ENCODE peak calls at places on chromosomes 4 and X, in ten cellular contexts. One of them, this sample, is unnamed.

GRCh38 chr4:77015390-77015789 is 60.4 kb downstream of the CCNI start:
- DNase-seq in NCI-H1694: no peak
- DNase-seq in HFF-Myc: no peak
- DNase-seq in breast epithelium: no peak
- DNase-seq in MCF 10A: no peak
- DNase-seq in T-helper 1 cell: no peak
- DNase-seq in NCI-H774: no peak
- DNase-seq in glomerular endothelial cell: no peak
- DNase-seq in MM.1S: no peak
- DNase-seq in SIG-M5: no peak
- DNase-seq in this sample: no peak

GRCh38 chrX:52553995-52554642 is 37.3 kb upstream of the XAGE1B start:
- DNase-seq in NCI-H1694: no peak
- DNase-seq in HFF-Myc: no peak
- DNase-seq in breast epithelium: no peak
- DNase-seq in MCF 10A: no peak
- DNase-seq in T-helper 1 cell: no peak
- DNase-seq in NCI-H774: no peak
- DNase-seq in glomerular endothelial cell: no peak
- DNase-seq in MM.1S: no peak
- DNase-seq in SIG-M5: no peak
- DNase-seq in this sample: no peak

GRCh38 chr4:14877246-14878220 is 124.7 kb upstream of the CPEB2 start:
- DNase-seq in NCI-H1694: no peak
- DNase-seq in HFF-Myc: no peak
- DNase-seq in breast epithelium: peak; percentile 38
- DNase-seq in MCF 10A: no peak
- DNase-seq in T-helper 1 cell: no peak
- DNase-seq in NCI-H774: no peak
- DNase-seq in glomerular endothelial cell: no peak
- DNase-seq in MM.1S: no peak
- DNase-seq in SIG-M5: peak; percentile 63
- DNase-seq in this sample: no peak

GRCh38 chr4:96228463-96228862 is 388.6 kb downstream of the PDHA2 start:
- DNase-seq in NCI-H1694: no peak
- DNase-seq in HFF-Myc: no peak
- DNase-seq in breast epithelium: no peak
- DNase-seq in MCF 10A: no peak
- DNase-seq in T-helper 1 cell: no peak
- DNase-seq in NCI-H774: no peak
- DNase-seq in glomerular endothelial cell: no peak
- DNase-seq in MM.1S: no peak
- DNase-seq in SIG-M5: no peak
- DNase-seq in this sample: no peak

GRCh38 chrX:45135616-45136015 is 65.1 kb downstream of the DIPK2B start:
- DNase-seq in NCI-H1694: no peak
- DNase-seq in HFF-Myc: no peak
- DNase-seq in breast epithelium: no peak
- DNase-seq in MCF 10A: no peak
- DNase-seq in T-helper 1 cell: no peak
- DNase-seq in NCI-H774: no peak
- DNase-seq in glomerular endothelial cell: no peak
- DNase-seq in MM.1S: no peak
- DNase-seq in SIG-M5: no peak
- DNase-seq in this sample: no peak

GRCh38 chr4:157590679-157591078 is 370.2 kb downstream of the GRIA2 start:
- DNase-seq in NCI-H1694: no peak
- DNase-seq in HFF-Myc: no peak
- DNase-seq in breast epithelium: no peak
- DNase-seq in MCF 10A: no peak
- DNase-seq in T-helper 1 cell: no peak
- DNase-seq in NCI-H774: no peak
- DNase-seq in glomerular endothelial cell: no peak
- DNase-seq in MM.1S: peak; percentile 7
- DNase-seq in SIG-M5: no peak
- DNase-seq in this sample: no peak

GRCh38 chrX:42778096-42778495 is at the start of gene PPP1R2C:
- DNase-seq in NCI-H1694: no peak
- DNase-seq in HFF-Myc: no peak
- DNase-seq in breast epithelium: no peak
- DNase-seq in MCF 10A: no peak
- DNase-seq in T-helper 1 cell: no peak
- DNase-seq in NCI-H774: no peak
- DNase-seq in glomerular endothelial cell: no peak
- DNase-seq in MM.1S: no peak
- DNase-seq in SIG-M5: no peak
- DNase-seq in this sample: no peak

GRCh38 chr4:1506956-1507721 is 100.9 kb upstream of the NKX1-1 start:
- DNase-seq in NCI-H1694: no peak
- DNase-seq in HFF-Myc: no peak
- DNase-seq in breast epithelium: no peak
- DNase-seq in MCF 10A: no peak
- DNase-seq in T-helper 1 cell: no peak
- DNase-seq in NCI-H774: no peak
- DNase-seq in glomerular endothelial cell: no peak
- DNase-seq in MM.1S: no peak
- DNase-seq in SIG-M5: no peak
- DNase-seq in this sample: no peak

GRCh38 chrX:255923-256331 is 25.3 kb upstream of the PLCXD1 start:
- DNase-seq in NCI-H1694: no peak
- DNase-seq in HFF-Myc: no peak
- DNase-seq in breast epithelium: peak; percentile 12
- DNase-seq in MCF 10A: no peak
- DNase-seq in T-helper 1 cell: no peak
- DNase-seq in NCI-H774: no peak
- DNase-seq in glomerular endothelial cell: no peak
- DNase-seq in MM.1S: no peak
- DNase-seq in SIG-M5: no peak
- DNase-seq in this sample: no peak

GRCh38 chrX:135651647-135652295 is 61.7 kb upstream of the CT45A1 start:
- DNase-seq in NCI-H1694: no peak
- DNase-seq in HFF-Myc: no peak
- DNase-seq in breast epithelium: no peak
- DNase-seq in MCF 10A: no peak
- DNase-seq in T-helper 1 cell: no peak
- DNase-seq in NCI-H774: no peak
- DNase-seq in glomerular endothelial cell: no peak
- DNase-seq in MM.1S: no peak
- DNase-seq in SIG-M5: no peak
- DNase-seq in this sample: no peak

GRCh38 chrX:106680716-106681115 is 45.8 kb upstream of the RNF128 start:
- DNase-seq in NCI-H1694: no peak
- DNase-seq in HFF-Myc: no peak
- DNase-seq in breast epithelium: no peak
- DNase-seq in MCF 10A: no peak
- DNase-seq in T-helper 1 cell: no peak
- DNase-seq in NCI-H774: no peak
- DNase-seq in glomerular endothelial cell: no peak
- DNase-seq in MM.1S: no peak
- DNase-seq in SIG-M5: no peak
- DNase-seq in this sample: no peak

GRCh38 chr4:128291096-128291495 is 3.5 kb upstream of the PGRMC2 start:
- DNase-seq in NCI-H1694: no peak
- DNase-seq in HFF-Myc: no peak
- DNase-seq in breast epithelium: no peak
- DNase-seq in MCF 10A: no peak
- DNase-seq in T-helper 1 cell: no peak
- DNase-seq in NCI-H774: no peak
- DNase-seq in glomerular endothelial cell: no peak
- DNase-seq in MM.1S: no peak
- DNase-seq in SIG-M5: no peak
- DNase-seq in this sample: no peak

GRCh38 chr4:93063325-93063724 is 759.6 kb downstream of the GRID2 start:
- DNase-seq in NCI-H1694: no peak
- DNase-seq in HFF-Myc: no peak
- DNase-seq in breast epithelium: no peak
- DNase-seq in MCF 10A: no peak
- DNase-seq in T-helper 1 cell: no peak
- DNase-seq in NCI-H774: no peak
- DNase-seq in glomerular endothelial cell: no peak
- DNase-seq in MM.1S: no peak
- DNase-seq in SIG-M5: no peak
- DNase-seq in this sample: no peak

GRCh38 chrX:153793291-153793690 is 884 bp downstream of the IDH3G start:
- DNase-seq in NCI-H1694: no peak
- DNase-seq in HFF-Myc: no peak
- DNase-seq in breast epithelium: no peak
- DNase-seq in MCF 10A: no peak
- DNase-seq in T-helper 1 cell: no peak
- DNase-seq in NCI-H774: no peak
- DNase-seq in glomerular endothelial cell: no peak
- DNase-seq in MM.1S: no peak
- DNase-seq in SIG-M5: no peak
- DNase-seq in this sample: no peak

GRCh38 chr4:185017964-185018772 is at the start of gene HELT:
- DNase-seq in NCI-H1694: peak; percentile 6
- DNase-seq in HFF-Myc: no peak
- DNase-seq in breast epithelium: no peak
- DNase-seq in MCF 10A: no peak
- DNase-seq in T-helper 1 cell: no peak
- DNase-seq in NCI-H774: no peak
- DNase-seq in glomerular endothelial cell: no peak
- DNase-seq in MM.1S: no peak
- DNase-seq in SIG-M5: no peak
- DNase-seq in this sample: no peak

GRCh38 chr4:106238819-106239420 is 77.1 kb downstream of the TBCK start:
- DNase-seq in NCI-H1694: no peak
- DNase-seq in HFF-Myc: peak; percentile 21
- DNase-seq in breast epithelium: no peak
- DNase-seq in MCF 10A: peak; percentile 56
- DNase-seq in T-helper 1 cell: no peak
- DNase-seq in NCI-H774: no peak
- DNase-seq in glomerular endothelial cell: no peak
- DNase-seq in MM.1S: peak; percentile 41
- DNase-seq in SIG-M5: no peak
- DNase-seq in this sample: peak; percentile 27

GRCh38 chrX:155434906-155435743 is 23.3 kb downstream of the F8A3 start:
- DNase-seq in NCI-H1694: no peak
- DNase-seq in HFF-Myc: no peak
- DNase-seq in breast epithelium: no peak
- DNase-seq in MCF 10A: no peak
- DNase-seq in T-helper 1 cell: no peak
- DNase-seq in NCI-H774: no peak
- DNase-seq in glomerular endothelial cell: no peak
- DNase-seq in MM.1S: no peak
- DNase-seq in SIG-M5: no peak
- DNase-seq in this sample: no peak

GRCh38 chr4:186940476-186940875 is 216.8 kb upstream of the FAT1 start:
- DNase-seq in NCI-H1694: no peak
- DNase-seq in HFF-Myc: no peak
- DNase-seq in breast epithelium: no peak
- DNase-seq in MCF 10A: no peak
- DNase-seq in T-helper 1 cell: no peak
- DNase-seq in NCI-H774: no peak
- DNase-seq in glomerular endothelial cell: no peak
- DNase-seq in MM.1S: no peak
- DNase-seq in SIG-M5: no peak
- DNase-seq in this sample: no peak

GRCh38 chrX:69196666-69197065 is 31.4 kb upstream of the PJA1 start:
- DNase-seq in NCI-H1694: no peak
- DNase-seq in HFF-Myc: no peak
- DNase-seq in breast epithelium: no peak
- DNase-seq in MCF 10A: no peak
- DNase-seq in T-helper 1 cell: no peak
- DNase-seq in NCI-H774: no peak
- DNase-seq in glomerular endothelial cell: no peak
- DNase-seq in MM.1S: no peak
- DNase-seq in SIG-M5: no peak
- DNase-seq in this sample: no peak

GRCh38 chr4:40629401-40630334 is at the start of gene RBM47:
- DNase-seq in NCI-H1694: no peak
- DNase-seq in HFF-Myc: no peak
- DNase-seq in breast epithelium: peak; percentile 73
- DNase-seq in MCF 10A: peak; percentile 91
- DNase-seq in T-helper 1 cell: peak; percentile 7
- DNase-seq in NCI-H774: peak; percentile 31
- DNase-seq in glomerular endothelial cell: no peak
- DNase-seq in MM.1S: peak; percentile 89
- DNase-seq in SIG-M5: no peak
- DNase-seq in this sample: peak; percentile 50